ENCODE peak calls at places on chromosome 13, in six cellular contexts. One of them, this sample, is unnamed.

GRCh38 chr13:113555141-113555540 is 29.4 kb upstream of the TFDP1 start:
- DNase-seq in IMR-90: no peak
- DNase-seq in H9: peak; percentile 19
- DNase-seq in neuronal stem cell: no peak
- DNase-seq in H1: no peak
- DNase-seq in mesenchymal stem cell: no peak
- DNase-seq in this sample: no peak

GRCh38 chr13:111920932-111921705 is 145.8 kb upstream of the SOX1 start:
- DNase-seq in IMR-90: no peak
- DNase-seq in H9: peak; percentile 32
- DNase-seq in neuronal stem cell: no peak
- DNase-seq in H1: no peak
- DNase-seq in mesenchymal stem cell: no peak
- DNase-seq in this sample: no peak

GRCh38 chr13:60260440-60260839 is 96.7 kb upstream of the DIAPH3 start:
- DNase-seq in IMR-90: no peak
- DNase-seq in H9: peak; percentile 63
- DNase-seq in neuronal stem cell: no peak
- DNase-seq in H1: no peak
- DNase-seq in mesenchymal stem cell: no peak
- DNase-seq in this sample: no peak

GRCh38 chr13:111337206-111337605 is 16.8 kb downstream of the TEX29 start:
- DNase-seq in IMR-90: peak; percentile 96
- DNase-seq in H9: peak; percentile 5
- DNase-seq in neuronal stem cell: no peak
- DNase-seq in H1: no peak
- DNase-seq in mesenchymal stem cell: peak; percentile 74
- DNase-seq in this sample: peak; percentile 64

GRCh38 chr13:99982021-99982740 is 597 bp downstream of the ZIC2 start:
- DNase-seq in IMR-90: no peak
- DNase-seq in H9: no peak
- DNase-seq in neuronal stem cell: no peak
- DNase-seq in H1: no peak
- DNase-seq in mesenchymal stem cell: no peak
- DNase-seq in this sample: peak; percentile 20

GRCh38 chr13:102770435-102770834 is 3.2 kb downstream of the TEX30 start:
- DNase-seq in IMR-90: no peak
- DNase-seq in H9: no peak
- DNase-seq in neuronal stem cell: no peak
- DNase-seq in H1: no peak
- DNase-seq in mesenchymal stem cell: no peak
- DNase-seq in this sample: peak; percentile 56

GRCh38 chr13:79481685-79482052 is 714 bp downstream of the NDFIP2 start:
- DNase-seq in IMR-90: no peak
- DNase-seq in H9: no peak
- DNase-seq in neuronal stem cell: no peak
- DNase-seq in H1: no peak
- DNase-seq in mesenchymal stem cell: no peak
- DNase-seq in this sample: peak; percentile 51

GRCh38 chr13:50124536-50125305 is 109.5 kb downstream of the KCNRG start:
- DNase-seq in IMR-90: peak; percentile 56
- DNase-seq in H9: peak; percentile 69
- DNase-seq in neuronal stem cell: peak; percentile 78
- DNase-seq in H1: no peak
- DNase-seq in mesenchymal stem cell: peak; percentile 84
- DNase-seq in this sample: peak; percentile 32

GRCh38 chr13:18949489-18949761 is 232.2 kb downstream of the TUBA3C start:
- DNase-seq in IMR-90: no peak
- DNase-seq in H9: no peak
- DNase-seq in neuronal stem cell: no peak
- DNase-seq in H1: no peak
- DNase-seq in mesenchymal stem cell: no peak
- DNase-seq in this sample: no peak

GRCh38 chr13:100478107-100478809 is 110.3 kb downstream of the GGACT start:
- DNase-seq in IMR-90: no peak
- DNase-seq in H9: peak; percentile 56
- DNase-seq in neuronal stem cell: no peak
- DNase-seq in H1: no peak
- DNase-seq in mesenchymal stem cell: no peak
- DNase-seq in this sample: peak; percentile 62

GRCh38 chr13:37833411-37833810 is 36.2 kb downstream of the TRPC4 start:
- DNase-seq in IMR-90: no peak
- DNase-seq in H9: no peak
- DNase-seq in neuronal stem cell: no peak
- DNase-seq in H1: no peak
- DNase-seq in mesenchymal stem cell: no peak
- DNase-seq in this sample: no peak

GRCh38 chr13:58630794-58631193 is 999.2 kb downstream of the PCDH17 start:
- DNase-seq in IMR-90: no peak
- DNase-seq in H9: no peak
- DNase-seq in neuronal stem cell: no peak
- DNase-seq in H1: no peak
- DNase-seq in mesenchymal stem cell: no peak
- DNase-seq in this sample: no peak

GRCh38 chr13:85405316-85405897 is 393.8 kb downstream of the SLITRK6 start:
- DNase-seq in IMR-90: no peak
- DNase-seq in H9: peak; percentile 27
- DNase-seq in neuronal stem cell: no peak
- DNase-seq in H1: no peak
- DNase-seq in mesenchymal stem cell: no peak
- DNase-seq in this sample: no peak

GRCh38 chr13:19329365-19329764 is 147.7 kb upstream of the TUBA3C start:
- DNase-seq in IMR-90: no peak
- DNase-seq in H9: no peak
- DNase-seq in neuronal stem cell: no peak
- DNase-seq in H1: no peak
- DNase-seq in mesenchymal stem cell: no peak
- DNase-seq in this sample: no peak

GRCh38 chr13:76644906-76645305 is 241.3 kb downstream of the KCTD12 start:
- DNase-seq in IMR-90: no peak
- DNase-seq in H9: no peak
- DNase-seq in neuronal stem cell: no peak
- DNase-seq in H1: no peak
- DNase-seq in mesenchymal stem cell: no peak
- DNase-seq in this sample: no peak

GRCh38 chr13:97258801-97259200 is 36.7 kb downstream of the MBNL2 start:
- DNase-seq in IMR-90: peak; percentile 64
- DNase-seq in H9: no peak
- DNase-seq in neuronal stem cell: no peak
- DNase-seq in H1: no peak
- DNase-seq in mesenchymal stem cell: peak; percentile 66
- DNase-seq in this sample: no peak

GRCh38 chr13:28792992-28793391 is 27.1 kb upstream of the MTUS2 start:
- DNase-seq in IMR-90: peak; percentile 79
- DNase-seq in H9: no peak
- DNase-seq in neuronal stem cell: no peak
- DNase-seq in H1: no peak
- DNase-seq in mesenchymal stem cell: peak; percentile 58
- DNase-seq in this sample: no peak

GRCh38 chr13:25170554-25171107 is 1.5 kb downstream of the AMER2 start:
- DNase-seq in IMR-90: no peak
- DNase-seq in H9: no peak
- DNase-seq in neuronal stem cell: no peak
- DNase-seq in H1: no peak
- DNase-seq in mesenchymal stem cell: no peak
- DNase-seq in this sample: no peak

GRCh38 chr13:23510544-23510916 is 59.7 kb upstream of the TNFRSF19 start:
- DNase-seq in IMR-90: no peak
- DNase-seq in H9: no peak
- DNase-seq in neuronal stem cell: no peak
- DNase-seq in H1: no peak
- DNase-seq in mesenchymal stem cell: peak; percentile 61
- DNase-seq in this sample: no peak

GRCh38 chr13:79988573-79988972 is 352.4 kb downstream of the SPRY2 start:
- DNase-seq in IMR-90: peak; percentile 83
- DNase-seq in H9: no peak
- DNase-seq in neuronal stem cell: no peak
- DNase-seq in H1: no peak
- DNase-seq in mesenchymal stem cell: peak; percentile 77
- DNase-seq in this sample: peak; percentile 9

GRCh38 chr13:48398450-48399095 is 14.3 kb downstream of the LPAR6 start:
- DNase-seq in IMR-90: peak; percentile 18
- DNase-seq in H9: no peak
- DNase-seq in neuronal stem cell: no peak
- DNase-seq in H1: no peak
- DNase-seq in mesenchymal stem cell: no peak
- DNase-seq in this sample: no peak
- H4K91ac ChIP-seq in IMR-90: no peak overlapping the region
- H4K91ac ChIP-seq in H9: no peak overlapping the region
- H4K91ac ChIP-seq in neuronal stem cell: no peak overlapping the region
- H4K91ac ChIP-seq in H1: no peak overlapping the region
- H4K91ac ChIP-seq in mesenchymal stem cell: no peak overlapping the region
- H4K91ac ChIP-seq in this sample: no peak overlapping the region

GRCh38 chr13:48004201-48004600 is 3.1 kb upstream of the SUCLA2 start:
- DNase-seq in IMR-90: no peak
- DNase-seq in H9: peak; percentile 34
- DNase-seq in neuronal stem cell: no peak
- DNase-seq in H1: no peak
- DNase-seq in mesenchymal stem cell: no peak
- DNase-seq in this sample: no peak
- H4K91ac ChIP-seq in IMR-90: no peak overlapping the region
- H4K91ac ChIP-seq in H9: no peak overlapping the region
- H4K91ac ChIP-seq in neuronal stem cell: no peak overlapping the region
- H4K91ac ChIP-seq in H1: peak overlapping the region; percentile 61
- H4K91ac ChIP-seq in mesenchymal stem cell: no peak overlapping the region
- H4K91ac ChIP-seq in this sample: no peak overlapping the region

GRCh38 chr13:34452831-34453230 is 489.2 kb upstream of the NBEA start:
- DNase-seq in IMR-90: no peak
- DNase-seq in H9: no peak
- DNase-seq in neuronal stem cell: no peak
- DNase-seq in H1: no peak
- DNase-seq in mesenchymal stem cell: no peak
- DNase-seq in this sample: peak; percentile 85
- H4K91ac ChIP-seq in IMR-90: no peak overlapping the region
- H4K91ac ChIP-seq in H9: no peak overlapping the region
- H4K91ac ChIP-seq in neuronal stem cell: no peak overlapping the region
- H4K91ac ChIP-seq in H1: no peak overlapping the region
- H4K91ac ChIP-seq in mesenchymal stem cell: no peak overlapping the region
- H4K91ac ChIP-seq in this sample: no peak overlapping the region

GRCh38 chr13:41274881-41275280 is 11.5 kb upstream of the MTRF1 start:
- DNase-seq in IMR-90: peak; percentile 32
- DNase-seq in H9: no peak
- DNase-seq in neuronal stem cell: no peak
- DNase-seq in H1: no peak
- DNase-seq in mesenchymal stem cell: no peak
- DNase-seq in this sample: no peak

GRCh38 chr13:41273806-41274441 is 10.5 kb upstream of the MTRF1 start:
- DNase-seq in IMR-90: no peak
- DNase-seq in H9: no peak
- DNase-seq in neuronal stem cell: no peak
- DNase-seq in H1: no peak
- DNase-seq in mesenchymal stem cell: no peak
- DNase-seq in this sample: no peak

GRCh38 chr13:41271456-41272285 is 8.3 kb upstream of the MTRF1 start:
- DNase-seq in IMR-90: no peak
- DNase-seq in H9: no peak
- DNase-seq in neuronal stem cell: no peak
- DNase-seq in H1: no peak
- DNase-seq in mesenchymal stem cell: no peak
- DNase-seq in this sample: no peak

GRCh38 chr13:41276824-41277223 is 13.4 kb upstream of the MTRF1 start:
- DNase-seq in IMR-90: no peak
- DNase-seq in H9: no peak
- DNase-seq in neuronal stem cell: no peak
- DNase-seq in H1: no peak
- DNase-seq in mesenchymal stem cell: no peak
- DNase-seq in this sample: no peak
- H4K91ac ChIP-seq in IMR-90: no peak overlapping the region
- H4K91ac ChIP-seq in H9: no peak overlapping the region
- H4K91ac ChIP-seq in neuronal stem cell: no peak overlapping the region
- H4K91ac ChIP-seq in H1: no peak overlapping the region
- H4K91ac ChIP-seq in mesenchymal stem cell: no peak overlapping the region
- H4K91ac ChIP-seq in this sample: no peak overlapping the region

GRCh38 chr13:65940720-65941119 is 1289.4 kb downstream of the PCDH9 start:
- DNase-seq in IMR-90: no peak
- DNase-seq in H9: no peak
- DNase-seq in neuronal stem cell: no peak
- DNase-seq in H1: no peak
- DNase-seq in mesenchymal stem cell: no peak
- DNase-seq in this sample: no peak
- H4K91ac ChIP-seq in IMR-90: no peak overlapping the region
- H4K91ac ChIP-seq in H9: no peak overlapping the region
- H4K91ac ChIP-seq in neuronal stem cell: no peak overlapping the region
- H4K91ac ChIP-seq in H1: no peak overlapping the region
- H4K91ac ChIP-seq in mesenchymal stem cell: no peak overlapping the region
- H4K91ac ChIP-seq in this sample: no peak overlapping the region